ENCODE peak calls at places on chromosomes 12 and 14, in six cellular contexts. Y, X, E, W, T and R are unnamed samples.

GRCh38 chr12:124953689-124954405 is 35.1 kb downstream of the DHX37 start:
- DNase-seq in Y (no peak), X (no peak), E (no peak), W (no peak), T (no peak), R (no peak)

GRCh38 chr12:105831372-105831771 is 307.4 kb downstream of the NUAK1 start:
- DNase-seq in Y (no peak), X (no peak), E (no peak), W (no peak), T (no peak), R (peak; percentile 23)

GRCh38 chr12:26188132-26188531 is 7.2 kb upstream of the SSPN start:
- DNase-seq in Y (no peak), X (no peak), E (no peak), W (no peak), T (no peak), R (no peak)

GRCh38 chr14:99737451-99737951 is 53.4 kb downstream of the CYP46A1 start:
- DNase-seq in Y (no peak), X (no peak), E (no peak), W (no peak), T (peak; percentile 81), R (no peak)

GRCh38 chr12:108235231-108235959 is 103.7 kb downstream of the CMKLR1 start:
- DNase-seq in Y (peak; percentile 57), X (no peak), E (no peak), W (no peak), T (no peak), R (peak; percentile 60)

GRCh38 chr12:120618954-120619615 is 21.3 kb upstream of the CABP1 start:
- DNase-seq in Y (no peak), X (no peak), E (no peak), W (no peak), T (no peak), R (no peak)

GRCh38 chr12:100234591-100235304 is 32.1 kb downstream of the DEPDC4 start:
- DNase-seq in Y (no peak), X (no peak), E (no peak), W (no peak), T (no peak), R (no peak)

GRCh38 chr14:77266336-77266735 is 4.7 kb downstream of the NGB start:
- DNase-seq in Y (no peak), X (no peak), E (no peak), W (no peak), T (no peak), R (no peak)

GRCh38 chr12:57461326-57461903 is 1.8 kb downstream of the GLI1 start:
- DNase-seq in Y (no peak), X (no peak), E (peak; percentile 58), W (no peak), T (no peak), R (peak; percentile 91)

GRCh38 chr12:56766535-56766934 is 3.4 kb downstream of the HSD17B6 start:
- DNase-seq in Y (no peak), X (no peak), E (no peak), W (no peak), T (no peak), R (peak; percentile 23)

GRCh38 chr12:108309674-108310312 is 29.3 kb downstream of the CMKLR1 start:
- DNase-seq in Y (no peak), X (no peak), E (no peak), W (no peak), T (no peak), R (no peak)

GRCh38 chr14:73787760-73788508 is 63.7 kb upstream of the PTGR2 start:
- DNase-seq in Y (no peak), X (no peak), E (no peak), W (no peak), T (no peak), R (no peak)

GRCh38 chr12:45166056-45166455 is 49.8 kb upstream of the ANO6 start:
- DNase-seq in Y (no peak), X (no peak), E (no peak), W (no peak), T (no peak), R (no peak)

GRCh38 chr12:58393152-58393551 is 451.8 kb downstream of the ATP23 start:
- DNase-seq in Y (no peak), X (no peak), E (no peak), W (no peak), T (no peak), R (no peak)

GRCh38 chr14:65177551-65177950 is 75.2 kb upstream of the MAX start:
- DNase-seq in Y (no peak), X (no peak), E (no peak), W (no peak), T (no peak), R (no peak)

GRCh38 chr14:67359319-67359774 is 257 bp downstream of the ATP6V1D start:
- DNase-seq in Y (no peak), X (peak; percentile 10), E (no peak), W (no peak), T (peak; percentile 53), R (no peak)

GRCh38 chr12:52350786-52351185 is 16.5 kb downstream of the KRT85 start:
- DNase-seq in Y (peak; percentile 41), X (no peak), E (no peak), W (no peak), T (no peak), R (no peak)

GRCh38 chr14:101707285-101707842 is 54.1 kb upstream of the PPP2R5C start:
- DNase-seq in Y (peak; percentile 59), X (peak; percentile 37), E (peak; percentile 75), W (no peak), T (no peak), R (peak; percentile 94)

GRCh38 chr14:76687611-76688372 is 73.5 kb upstream of the VASH1 start:
- DNase-seq in Y (no peak), X (no peak), E (peak; percentile 58), W (no peak), T (no peak), R (no peak)

GRCh38 chr12:114741940-114742339 is 58.0 kb upstream of the TBX3 start:
- DNase-seq in Y (no peak), X (no peak), E (no peak), W (no peak), T (no peak), R (no peak)

GRCh38 chr14:49581961-49582210 is 4.3 kb downstream of the RPS29 start:
- DNase-seq in Y (no peak), X (no peak), E (no peak), W (no peak), T (no peak), R (no peak)

GRCh38 chr14:73223049-73223448 is 14.3 kb upstream of the PAPLN start:
- DNase-seq in Y (no peak), X (no peak), E (no peak), W (no peak), T (no peak), R (no peak)

GRCh38 chr12:49033611-49034286 is 15.2 kb upstream of the PRKAG1 start:
- DNase-seq in Y (no peak), X (no peak), E (no peak), W (no peak), T (no peak), R (no peak)

GRCh38 chr12:32332446-32332845 is 66.9 kb upstream of the FGD4 start:
- DNase-seq in Y (no peak), X (no peak), E (no peak), W (no peak), T (no peak), R (no peak)

GRCh38 chr12:107109726-107110518 is 16.6 kb upstream of the CRY1 start:
- DNase-seq in Y (no peak), X (no peak), E (no peak), W (no peak), T (no peak), R (no peak)

GRCh38 chr12:124762791-124763593 is 100.7 kb downstream of the SCARB1 start:
- DNase-seq in Y (no peak), X (no peak), E (no peak), W (no peak), T (no peak), R (no peak)

GRCh38 chr14:71358209-71358931 is 451.1 kb downstream of the PCNX1 start:
- DNase-seq in Y (no peak), X (no peak), E (no peak), W (no peak), T (no peak), R (no peak)

GRCh38 chr12:97886548-97887176 is 424.1 kb downstream of the RMST start:
- DNase-seq in Y (no peak), X (no peak), E (no peak), W (no peak), T (no peak), R (no peak)

GRCh38 chr14:96858643-96859042 is 61.5 kb downstream of the VRK1 start:
- DNase-seq in Y (no peak), X (no peak), E (no peak), W (no peak), T (no peak), R (no peak)

GRCh38 chr14:68392393-68393085 is 400.3 kb downstream of the ZFP36L1 start:
- DNase-seq in Y (no peak), X (no peak), E (peak; percentile 71), W (no peak), T (peak; percentile 79), R (peak; percentile 19)

GRCh38 chr14:106586098-106586704 is 1059.8 kb downstream of the TMEM121 start:
- DNase-seq in Y (no peak), X (no peak), E (peak; percentile 26), W (no peak), T (peak; percentile 58), R (peak; percentile 2)

GRCh38 chr12:74725154-74725553 is 187.5 kb downstream of the ATXN7L3B start:
- DNase-seq in Y (no peak), X (no peak), E (no peak), W (no peak), T (no peak), R (no peak)